ENCODE peak calls at places on chromosomes 11 and 22, in nine cellular contexts. N, K, Q, F, X, S, M, W and Y are unnamed samples. For H3K36me3, the result is how much of the 10 kb centered on the place peaks cover.

GRCh38 chr11:73394416-73395296 is 18.5 kb downstream of the RELT start:
- DNase-seq in X (no peak), S (no peak), N (no peak), F (no peak), K (no peak), M (no peak), Q (no peak), W (peak), Y (peak)

GRCh38 chr11:116693206-116694016 is 79.4 kb downstream of the BUD13 start:
- DNase-seq in X (no peak), S (peak), W (no peak), Q (no peak), N (no peak), K (no peak), M (peak), F (peak), Y (no peak)

GRCh38 chr11:115929618-115930129 is 425.5 kb upstream of the CADM1 start:
- DNase-seq in S (no peak), M (no peak), X (no peak), Q (no peak), K (no peak), N (no peak), W (no peak), F (no peak), Y (no peak)

GRCh38 chr11:116857316-116857715 is 19.9 kb upstream of the APOA1 start:
- DNase-seq in M (no peak), F (no peak), S (no peak), W (no peak), K (no peak), X (no peak), Q (no peak), N (peak), Y (no peak)

GRCh38 chr22:36816635-36817428 is at the start of gene PVALB:
- DNase-seq in N (peak), K (no peak), F (no peak), X (no peak), Q (peak), W (no peak), M (peak), S (no peak), Y (peak)

GRCh38 chr11:109939176-109939810 is 153.9 kb upstream of the ZC3H12C start:
- DNase-seq in K (no peak), W (no peak), S (peak), M (peak), F (peak), N (peak), Q (no peak), X (no peak), Y (peak)

GRCh38 chr22:25334091-25334490 is 114.7 kb downstream of the CRYBB2 start:
- DNase-seq in X (peak), S (peak), W (peak), M (peak), K (no peak), Q (no peak), F (peak), N (peak), Y (peak)

GRCh38 chr22:43226368-43226979 is 39.5 kb upstream of the TTLL12 start:
- DNase-seq in K (no peak), Q (no peak), W (no peak), M (no peak), N (peak), X (no peak), F (no peak), S (no peak), Y (peak)

GRCh38 chr11:17171342-17171741 is 36.4 kb downstream of the PIK3C2A start:
- DNase-seq in M (no peak), K (no peak), Q (no peak), S (no peak), N (peak), F (no peak), X (no peak), W (no peak), Y (no peak)

GRCh38 chr11:61362542-61362875 is 335 bp downstream of the TMEM138 start:
- DNase-seq in K (no peak), N (peak), F (peak), Q (no peak), S (no peak), W (no peak), X (no peak), M (peak), Y (peak)

GRCh38 chr11:1123970-1124369 is 33.8 kb upstream of the MUC5AC start:
- DNase-seq in F (no peak), S (no peak), W (peak), N (no peak), K (no peak), Q (no peak), X (no peak), M (no peak), Y (no peak)

GRCh38 chr11:86072211-86072610 is 3.3 kb upstream of the PICALM start:
- DNase-seq in F (no peak), N (no peak), Q (no peak), K (no peak), S (no peak), W (no peak), M (no peak), X (no peak), Y (no peak)

GRCh38 chr11:14273885-14274284 is 85.1 kb downstream of the RRAS2 start:
- DNase-seq in F (no peak), X (no peak), K (no peak), W (no peak), Q (no peak), S (no peak), M (no peak), N (no peak), Y (no peak)

GRCh38 chr11:94825111-94825880 is 57.1 kb downstream of the AMOTL1 start:
- DNase-seq in S (no peak), N (no peak), X (no peak), W (no peak), M (no peak), K (no peak), F (no peak), Q (no peak), Y (no peak)

GRCh38 chr11:116614306-116615210 is 158.2 kb downstream of the BUD13 start:
- DNase-seq in K (no peak), W (no peak), X (no peak), F (no peak), Q (no peak), S (no peak), M (no peak), N (no peak), Y (no peak)

GRCh38 chr11:121472310-121472709 is 19.5 kb upstream of the SORL1-AS1 start:
- DNase-seq in W (no peak), N (no peak), M (no peak), F (no peak), K (no peak), S (no peak), X (no peak), Q (no peak), Y (peak)
- H3K36me3 ChIP-seq in W (under half), N (under half), M (under half), F (under half), K (under half), S (under half), X (under half), Q (under half), Y (under half)

GRCh38 chr22:46262449-46263207 is 515 bp downstream of the PKDREJ start:
- DNase-seq in S (peak), W (peak), Q (peak), N (peak), M (peak), K (no peak), F (peak), X (peak), Y (peak)
- H3K4me3 ChIP-seq in S (peak), W (peak), Q (peak), N (no peak), M (no peak), K (no peak), F (no peak), X (peak), Y (peak)

GRCh38 chr11:2392241-2392959 is 8.2 kb upstream of the TSSC4 start:
- DNase-seq in F (no peak), N (no peak), X (no peak), S (no peak), K (no peak), W (no peak), Q (no peak), M (no peak), Y (no peak)
- H3K36me3 ChIP-seq in F (under half), N (under half), X (under half), S (under half), K (half or more), W (under half), Q (under half), M (under half), Y (under half)

GRCh38 chr11:71251159-71251721 is 1.1 kb downstream of the SHANK2 start:
- DNase-seq in F (no peak), N (peak), Q (no peak), M (peak), K (no peak), S (peak), W (no peak), X (no peak), Y (peak)
- H3K4me3 ChIP-seq in F (peak), N (peak), Q (no peak), M (peak), K (no peak), S (peak), W (peak), X (peak), Y (peak)

GRCh38 chr11:72067676-72068075 is 12.7 kb downstream of the NUMA1 start:
- DNase-seq in N (no peak), W (no peak), K (no peak), Q (no peak), M (no peak), X (no peak), S (no peak), F (no peak), Y (no peak)

GRCh38 chr11:72067266-72067665 is 13.1 kb downstream of the NUMA1 start:
- DNase-seq in Q (no peak), X (no peak), F (no peak), N (no peak), K (no peak), S (no peak), M (no peak), W (no peak), Y (no peak)

GRCh38 chr11:72069787-72070251 is 10.5 kb downstream of the NUMA1 start:
- DNase-seq in S (peak), M (peak), K (no peak), N (peak), X (peak), W (peak), F (peak), Q (peak), Y (no peak)

GRCh38 chr11:72070486-72070885 is 9.9 kb downstream of the NUMA1 start:
- DNase-seq in N (no peak), X (no peak), M (no peak), K (no peak), Q (no peak), W (no peak), F (no peak), S (no peak), Y (no peak)

DNA sequence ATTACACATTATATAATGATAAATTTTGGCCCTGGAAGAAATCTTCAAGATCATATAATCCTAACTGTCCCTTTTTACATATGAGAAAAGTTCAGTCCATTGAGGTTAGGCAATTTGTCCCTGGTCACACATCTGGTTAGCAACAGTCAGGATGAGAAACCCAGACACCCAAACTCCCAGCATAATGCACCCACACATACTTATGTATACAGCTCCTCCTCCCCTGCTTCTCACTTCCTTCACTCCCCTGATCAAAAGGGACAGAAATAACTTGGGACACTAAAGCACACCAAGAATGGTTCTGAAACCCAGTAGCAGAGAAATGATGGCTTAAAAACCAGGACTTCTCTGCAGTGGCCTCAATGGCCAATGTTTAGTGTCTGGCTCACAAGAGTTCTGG is 11.1 kb downstream of the NUMA1 start:
- DNase-seq in Q (no peak), K (no peak), F (no peak), M (no peak), S (no peak), W (no peak), X (no peak), N (no peak), Y (no peak)
- H3K36me3 ChIP-seq in Q (under half), K (under half), F (under half), M (under half), S (under half), W (under half), X (under half), N (under half), Y (under half)

GRCh38 chr22:45774016-45774670 is 102.5 kb downstream of the ATXN10 start:
- DNase-seq in M (no peak), F (no peak), S (no peak), K (no peak), W (no peak), Q (no peak), N (no peak), X (no peak), Y (no peak)
- H3K4me3 ChIP-seq in M (no peak), F (no peak), S (no peak), K (no peak), W (no peak), Q (no peak), N (no peak), X (no peak), Y (no peak)

GRCh38 chr22:31342389-31343125 is 3.6 kb downstream of the PATZ1 start:
- DNase-seq in S (no peak), F (peak), M (no peak), N (no peak), Q (no peak), K (no peak), W (no peak), X (no peak), Y (peak)

GRCh38 chr22:31340360-31340759 is 5.8 kb downstream of the PATZ1 start:
- DNase-seq in N (no peak), K (no peak), M (no peak), X (no peak), S (no peak), F (no peak), Q (no peak), W (no peak), Y (no peak)

GRCh38 chr22:31343235-31344191 is 2.6 kb downstream of the PATZ1 start:
- DNase-seq in Q (peak), F (peak), K (no peak), N (peak), S (peak), W (no peak), X (peak), M (peak), Y (peak)

GRCh38 chr22:31340765-31341247 is 5.3 kb downstream of the PATZ1 start:
- DNase-seq in W (no peak), X (no peak), S (no peak), N (no peak), Q (no peak), M (no peak), F (no peak), K (no peak), Y (no peak)

GRCh38 chr22:31341386-31342088 is 4.6 kb downstream of the PATZ1 start:
- DNase-seq in Q (no peak), F (no peak), N (no peak), K (no peak), W (no peak), S (no peak), M (no peak), X (no peak), Y (no peak)
- H3K36me3 ChIP-seq in Q (under half), F (under half), N (under half), K (under half), W (under half), S (under half), M (under half), X (under half), Y (under half)

DNA sequence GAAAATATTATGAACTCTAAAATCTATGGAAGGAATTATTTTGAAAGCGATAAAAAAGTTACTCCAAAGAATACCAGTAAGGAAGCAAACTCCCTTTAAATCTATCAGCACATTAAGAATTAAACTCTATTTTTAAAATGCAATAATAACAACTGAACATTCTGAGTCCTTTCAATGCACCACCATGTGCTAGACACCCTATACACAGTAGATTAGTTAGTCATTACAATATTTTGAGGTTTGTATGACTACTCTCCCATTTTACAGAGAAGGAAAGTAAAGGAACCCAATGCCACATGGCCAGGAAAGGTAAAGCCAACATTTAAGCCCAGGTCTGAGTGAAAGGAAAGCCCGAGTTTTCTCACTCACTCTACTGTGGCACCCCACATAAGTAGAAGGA is 17.7 kb downstream of the JAML start:
- DNase-seq in F (no peak), W (no peak), X (no peak), N (no peak), Q (no peak), K (no peak), M (no peak), S (no peak), Y (no peak)
- H3K4me3 ChIP-seq in F (no peak), W (no peak), X (no peak), N (no peak), Q (no peak), K (no peak), M (no peak), S (no peak), Y (no peak)